ENCODE peak calls at places on chromosomes 12 and 14, in five cellular contexts. K, H, W, U and R are unnamed samples.

GRCh38 chr14:57227083-57227482 is 41.6 kb downstream of the EXOC5 start:
- DNase-seq in K (no peak), H (no peak), W (no peak), U (no peak), R (no peak)

GRCh38 chr14:104885973-104886689 is 21.1 kb downstream of the CEP170B start:
- DNase-seq in H (no peak), U (no peak), W (no peak), K (no peak), R (peak)

GRCh38 chr12:70045036-70045435 is 198.2 kb upstream of the CNOT2 start:
- DNase-seq in U (no peak), K (no peak), H (no peak), W (no peak), R (peak)

GRCh38 chr12:13203028-13203922 is 6.7 kb downstream of the EMP1 start:
- DNase-seq in H (peak), K (peak), U (peak), W (peak), R (no peak)

GRCh38 chr12:75642226-75642625 is 130.8 kb upstream of the KRR1 start:
- DNase-seq in U (no peak), K (no peak), W (no peak), H (no peak), R (no peak)

GRCh38 chr14:49966304-49966809 is 73.5 kb downstream of the ARF6 start:
- DNase-seq in H (no peak), K (peak), W (no peak), U (no peak), R (peak)

GRCh38 chr12:19869413-19869812 is 430.1 kb downstream of the AEBP2 start:
- DNase-seq in U (peak), H (no peak), K (no peak), W (no peak), R (peak)

GRCh38 chr12:116370886-116371580 is 93.5 kb upstream of the MED13L start:
- DNase-seq in H (no peak), U (no peak), K (no peak), W (no peak), R (no peak)

GRCh38 chr14:78022059-78022458 is 148.1 kb upstream of the NRXN3 start:
- DNase-seq in W (peak), U (peak), H (peak), K (peak), R (peak)

GRCh38 chr14:104361921-104362681 is 217.5 kb upstream of the C14orf180 start:
- DNase-seq in W (no peak), U (no peak), H (peak), K (no peak), R (no peak)

GRCh38 chr12:115227137-115227615 is 543.2 kb upstream of the TBX3 start:
- DNase-seq in W (no peak), H (no peak), U (no peak), K (no peak), R (peak)

GRCh38 chr14:87748558-87748957 is 244.4 kb downstream of the GALC start:
- DNase-seq in H (no peak), K (no peak), W (no peak), U (no peak), R (no peak)

GRCh38 chr14:104875412-104875751 is 10.3 kb downstream of the CEP170B start:
- DNase-seq in K (no peak), U (no peak), W (no peak), H (no peak), R (no peak)

GRCh38 chr14:105383083-105383730 is 15.1 kb upstream of the TEX22 start:
- DNase-seq in U (no peak), K (no peak), W (no peak), H (no peak), R (peak)

GRCh38 chr12:16350682-16351081 is 3.2 kb downstream of the MGST1 start:
- DNase-seq in K (peak), W (no peak), U (no peak), H (no peak), R (no peak)

GRCh38 chr12:31219521-31219920 is 106.4 kb downstream of the SINHCAF start:
- DNase-seq in K (no peak), W (no peak), U (no peak), H (no peak), R (no peak)

GRCh38 chr14:68612049-68612448 is 180.8 kb downstream of the ZFP36L1 start:
- DNase-seq in K (no peak), W (no peak), H (no peak), U (no peak), R (peak)

GRCh38 chr12:34287437-34287836 is 265.1 kb downstream of the ALG10 start:
- DNase-seq in U (no peak), W (no peak), K (no peak), H (peak), R (no peak)

GRCh38 chr14:68957688-68958248 is 21.3 kb downstream of the ACTN1 start:
- DNase-seq in H (no peak), W (no peak), U (peak), K (no peak), R (no peak)

GRCh38 chr12:15208871-15209656 is 12.2 kb downstream of the RERG start:
- DNase-seq in H (no peak), W (no peak), U (no peak), K (no peak), R (no peak)

GRCh38 chr12:18716236-18716635 is 21.6 kb downstream of the PLCZ1 start:
- DNase-seq in K (no peak), H (no peak), U (no peak), W (no peak), R (no peak)

GRCh38 chr12:45216297-45216982 is 545 bp downstream of the ANO6 start:
- DNase-seq in H (peak), W (peak), K (peak), U (peak), R (no peak)

GRCh38 chr14:58815781-58816297 is 178.1 kb downstream of the DACT1 start:
- DNase-seq in K (no peak), W (no peak), H (no peak), U (no peak), R (no peak)

GRCh38 chr14:76500011-76500410 is 124.1 kb downstream of the ESRRB start:
- DNase-seq in H (no peak), U (no peak), K (no peak), W (no peak), R (peak)

GRCh38 chr12:11884661-11885060 is 186.1 kb upstream of the BCL2L14 start:
- DNase-seq in U (peak), H (no peak), W (no peak), K (no peak), R (no peak)

GRCh38 chr12:53064613-53065415 is 14.4 kb downstream of the SPRYD3 start:
- DNase-seq in W (no peak), H (no peak), K (no peak), U (no peak), R (peak)

GRCh38 chr12:23585156-23585781 is 364.2 kb downstream of the SOX5 start:
- DNase-seq in W (no peak), K (peak), U (no peak), H (no peak), R (no peak)

GRCh38 chr14:94673781-94674231 is 61.6 kb downstream of the SERPINA3 start:
- DNase-seq in U (peak), K (no peak), W (no peak), H (no peak), R (peak)

GRCh38 chr14:75724414-75725204 is 63.6 kb downstream of the TTLL5 start:
- DNase-seq in H (no peak), K (no peak), W (no peak), U (no peak), R (no peak)

DNA sequence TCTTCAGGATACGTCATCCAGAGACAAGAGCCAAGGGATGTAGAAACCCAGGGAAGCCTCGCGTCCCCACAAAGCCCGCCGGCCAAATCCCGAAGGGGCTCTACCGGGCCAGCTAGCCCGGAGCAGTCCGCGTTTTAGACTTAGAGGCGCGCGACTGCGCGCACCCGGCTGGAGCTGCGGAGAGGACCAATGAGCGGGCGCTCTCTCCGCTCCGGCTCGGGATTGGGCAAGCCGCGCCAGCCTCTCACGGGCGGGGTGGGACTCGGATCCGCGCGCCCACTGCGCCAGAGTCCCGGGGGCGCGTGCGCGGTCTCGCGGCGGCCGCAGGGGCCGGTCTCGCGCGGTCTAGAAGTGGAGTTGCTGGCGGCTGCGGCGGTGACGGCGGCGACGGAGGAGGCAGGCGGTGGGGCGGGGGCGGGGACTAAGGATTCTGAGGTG is 238 bp upstream of the PALS1 start:
- DNase-seq in K (peak), H (peak), W (peak), U (peak), R (peak)
- H3K4me2 ChIP-seq in K (peak), H (peak), W (peak), U (peak), R (peak)

GRCh38 chr14:92690171-92691011 is 58.0 kb downstream of the LGMN start:
- DNase-seq in K (no peak), H (peak), W (no peak), U (peak), R (peak)
- TF ChIP-seq CTCF in K (peak), H (peak), W (peak), U (peak), R (peak)

GRCh38 chr12:21828779-21829178 is 54.3 kb upstream of the KCNJ8 start:
- DNase-seq in U (no peak), K (no peak), W (no peak), H (no peak), R (no peak)
- H3K4me2 ChIP-seq in U (no peak), K (no peak), W (no peak), H (no peak), R (peak)

GRCh38 chr12:51349026-51349425 is 2.5 kb upstream of the CELA1 start:
- DNase-seq in K (no peak), W (no peak), H (no peak), U (no peak), R (peak)

GRCh38 chr12:51357374-51358047 is 11.0 kb upstream of the CELA1 start:
- DNase-seq in K (no peak), W (no peak), H (no peak), U (no peak), R (no peak)

GRCh38 chr12:51346581-51346980 is at the start of gene CELA1:
- DNase-seq in U (no peak), W (no peak), H (no peak), K (no peak), R (no peak)

GRCh38 chr12:51348116-51348515 is 1.6 kb upstream of the CELA1 start:
- DNase-seq in H (no peak), K (no peak), W (no peak), U (no peak), R (no peak)

GRCh38 chr12:51351913-51352532 is 5.5 kb upstream of the CELA1 start:
- DNase-seq in U (peak), H (peak), W (no peak), K (peak), R (peak)
- TF ChIP-seq CTCF in U (peak), H (peak), W (peak), K (peak), R (peak)